ENCODE peak calls at places on chromosomes 11 and 22, in five cellular contexts. Y is foreskin keratinocyte, I is GDM1, J is HFFc6, E is GM12891. X is an unnamed sample.

GRCh38 chr22:22199634-22200033 is 45.0 kb upstream of the VPREB1 start:
- DNase-seq in E (no peak), J (no peak), I (no peak), Y (no peak), X (no peak)

GRCh38 chr22:26781062-26781461 is 123.7 kb downstream of the MIAT start:
- DNase-seq in E (no peak), Y (no peak), I (no peak), J (no peak), X (no peak)

GRCh38 chr11:123378096-123378495 is 52.0 kb upstream of the GRAMD1B start:
- DNase-seq in I (no peak), E (no peak), Y (no peak), J (no peak), X (no peak)

GRCh38 chr11:102974552-102975280 is 19.2 kb upstream of the MMP13 start:
- DNase-seq in I (no peak), J (peak), E (no peak), Y (peak), X (peak)

GRCh38 chr11:15248749-15249148 is 134.0 kb downstream of the INSC start:
- DNase-seq in I (no peak), Y (no peak), J (no peak), E (no peak), X (no peak)

GRCh38 chr11:126188332-126189108 is 22.9 kb downstream of the RPUSD4 start:
- DNase-seq in J (no peak), I (no peak), E (peak), Y (no peak), X (no peak)

GRCh38 chr11:36229091-36229490 is 60.1 kb downstream of the COMMD9 start:
- DNase-seq in Y (no peak), E (no peak), J (no peak), I (no peak), X (no peak)

GRCh38 chr11:92854952-92855351 is 114.5 kb upstream of the MTNR1B start:
- DNase-seq in E (no peak), J (no peak), Y (no peak), I (no peak), X (no peak)

GRCh38 chr22:42621505-42622002 is 6.9 kb upstream of the POLDIP3 start:
- DNase-seq in I (peak), Y (peak), E (peak), J (peak), X (peak)

GRCh38 chr22:39197578-39197977 is 45.1 kb upstream of the CBX7 start:
- DNase-seq in E (no peak), Y (no peak), I (no peak), J (no peak), X (no peak)

GRCh38 chr11:7332451-7332850 is 80.7 kb downstream of the SYT9 start:
- DNase-seq in I (no peak), E (no peak), J (no peak), Y (no peak), X (no peak)

GRCh38 chr11:114280696-114281095 is 15.5 kb upstream of the NNMT start:
- DNase-seq in Y (no peak), E (no peak), J (peak), I (no peak), X (peak)

GRCh38 chr11:106990322-106990721 is 28.0 kb downstream of the GUCY1A2 start:
- DNase-seq in I (no peak), Y (no peak), E (no peak), J (no peak), X (no peak)

GRCh38 chr11:1557168-1557884 is 14.7 kb downstream of the DUSP8 start:
- DNase-seq in Y (no peak), I (no peak), E (no peak), J (no peak), X (no peak)

GRCh38 chr22:48345631-48346030 is 1482.0 kb downstream of the BRD1 start:
- DNase-seq in E (no peak), J (no peak), Y (no peak), I (no peak), X (no peak)

GRCh38 chr11:103681855-103682254 is 354.6 kb upstream of the DDI1 start:
- DNase-seq in Y (no peak), E (no peak), J (no peak), I (no peak), X (no peak)

GRCh38 chr22:36160499-36160942 is at the start of gene APOL3:
- DNase-seq in I (peak), Y (no peak), E (no peak), J (no peak), X (no peak)

GRCh38 chr11:19633276-19633675 is 79.4 kb upstream of the NAV2 start:
- DNase-seq in Y (no peak), I (no peak), J (no peak), E (no peak), X (no peak)

GRCh38 chr11:107791343-107792048 is 67.1 kb downstream of the SLC35F2 start:
- DNase-seq in I (no peak), E (no peak), J (no peak), Y (no peak), X (no peak)

GRCh38 chr11:17638311-17638710 is 81.1 kb upstream of the MYOD1 start:
- DNase-seq in I (no peak), J (no peak), Y (no peak), E (no peak), X (no peak)

GRCh38 chr11:69576069-69576782 is 64.7 kb upstream of the CCND1 start:
- DNase-seq in J (no peak), Y (no peak), I (peak), E (no peak), X (no peak)

GRCh38 chr11:81278986-81279385 is 1454.7 kb downstream of the FAM181B start:
- DNase-seq in J (no peak), Y (no peak), E (no peak), I (no peak), X (no peak)

GRCh38 chr11:84218318-84218717 is 932.2 kb upstream of the CCDC90B start:
- DNase-seq in J (no peak), E (no peak), I (no peak), Y (peak), X (no peak)

GRCh38 chr11:85748455-85748891 is 62.5 kb downstream of the SYTL2 start:
- DNase-seq in E (no peak), Y (no peak), I (no peak), J (no peak), X (peak)

GRCh38 chr11:46238967-46239800 is 38.3 kb upstream of the CREB3L1 start:
- DNase-seq in I (peak), Y (peak), J (peak), E (peak), X (peak)

GRCh38 chr22:29442976-29443375 is 4.6 kb downstream of the RFPL1 start:
- DNase-seq in J (no peak), E (no peak), Y (no peak), I (no peak), X (no peak)

GRCh38 chr11:46675288-46675851 is 25.0 kb downstream of the ARHGAP1 start:
- DNase-seq in Y (peak), E (no peak), I (no peak), J (peak), X (peak)

GRCh38 chr22:39528080-39528661 is 4.4 kb downstream of the RPS19BP1 start:
- DNase-seq in Y (no peak), E (no peak), J (peak), I (no peak), X (no peak)

GRCh38 chr11:134124660-134125451 is 56.0 kb downstream of the JAM3 start:
- DNase-seq in I (no peak), E (no peak), Y (no peak), J (peak), X (peak)

GRCh38 chr11:76240666-76241065 is 34.4 kb upstream of the WNT11 start:
- DNase-seq in J (no peak), Y (no peak), I (no peak), E (no peak), X (no peak)

GRCh38 chr11:11973361-11973800 is 35.0 kb downstream of the DKK3 start:
- DNase-seq in Y (no peak), E (no peak), J (peak), I (no peak), X (no peak)

GRCh38 chr11:70508231-70508480 is 109.8 kb downstream of the CTTN start:
- DNase-seq in J (no peak), I (no peak), E (no peak), Y (no peak), X (no peak)

GRCh38 chr11:13339196-13340153 is 61.9 kb downstream of the BMAL1 start:
- DNase-seq in E (no peak), J (peak), I (peak), Y (peak), X (peak)

GRCh38 chr22:24128631-24129601 is 52.4 kb upstream of the SUSD2 start:
- DNase-seq in J (no peak), E (no peak), Y (no peak), I (no peak), X (no peak)